ENCODE peak calls at places on chromosomes 1 and 21, in five cellular contexts. One of them, this sample, is unnamed.

GRCh38 chr1:241401156-241401555 is 44.2 kb upstream of the RGS7 start:
- DNase-seq in heart left ventricle: no peak
- DNase-seq in H9: no peak
- DNase-seq in CD4-positive, alpha-beta T cell: no peak
- DNase-seq in body of pancreas: no peak
- DNase-seq in this sample: no peak

GRCh38 chr1:200976634-200977033 is 46.9 kb downstream of the KIF21B start:
- DNase-seq in heart left ventricle: no peak
- DNase-seq in H9: no peak
- DNase-seq in CD4-positive, alpha-beta T cell: no peak
- DNase-seq in body of pancreas: no peak
- DNase-seq in this sample: no peak

GRCh38 chr1:46533179-46533864 is 18.1 kb downstream of the KNCN start:
- DNase-seq in heart left ventricle: no peak
- DNase-seq in H9: no peak
- DNase-seq in CD4-positive, alpha-beta T cell: peak
- DNase-seq in body of pancreas: peak
- DNase-seq in this sample: no peak

GRCh38 chr1:169680377-169681019 is 30.9 kb downstream of the SELL start:
- DNase-seq in heart left ventricle: no peak
- DNase-seq in H9: no peak
- DNase-seq in CD4-positive, alpha-beta T cell: no peak
- DNase-seq in body of pancreas: no peak
- DNase-seq in this sample: no peak

GRCh38 chr1:214415131-214415530 is 134.2 kb downstream of the SMYD2 start:
- DNase-seq in heart left ventricle: no peak
- DNase-seq in H9: no peak
- DNase-seq in CD4-positive, alpha-beta T cell: no peak
- DNase-seq in body of pancreas: no peak
- DNase-seq in this sample: no peak

GRCh38 chr1:15953791-15954201 is 22.1 kb downstream of the ZBTB17 start:
- DNase-seq in heart left ventricle: no peak
- DNase-seq in H9: no peak
- DNase-seq in CD4-positive, alpha-beta T cell: no peak
- DNase-seq in body of pancreas: no peak
- DNase-seq in this sample: no peak

GRCh38 chr21:30190554-30190953 is 23.9 kb upstream of the CLDN17 start:
- DNase-seq in heart left ventricle: no peak
- DNase-seq in H9: no peak
- DNase-seq in CD4-positive, alpha-beta T cell: no peak
- DNase-seq in body of pancreas: no peak
- DNase-seq in this sample: no peak

GRCh38 chr1:39526466-39527189 is 35.2 kb downstream of the BMP8A start:
- DNase-seq in heart left ventricle: no peak
- DNase-seq in H9: no peak
- DNase-seq in CD4-positive, alpha-beta T cell: no peak
- DNase-seq in body of pancreas: no peak
- DNase-seq in this sample: no peak

GRCh38 chr1:248857749-248858095 is 1.2 kb downstream of the ZNF692 start:
- DNase-seq in heart left ventricle: no peak
- DNase-seq in H9: no peak
- DNase-seq in CD4-positive, alpha-beta T cell: no peak
- DNase-seq in body of pancreas: no peak
- DNase-seq in this sample: no peak

GRCh38 chr1:86394416-86394815 is 1.7 kb downstream of the ODF2L start:
- DNase-seq in heart left ventricle: no peak
- DNase-seq in H9: no peak
- DNase-seq in CD4-positive, alpha-beta T cell: no peak
- DNase-seq in body of pancreas: no peak
- DNase-seq in this sample: no peak

GRCh38 chr1:16727190-16728111 is 12.9 kb upstream of the RNU1-4 start:
- DNase-seq in heart left ventricle: peak
- DNase-seq in H9: peak
- DNase-seq in CD4-positive, alpha-beta T cell: no peak
- DNase-seq in body of pancreas: no peak
- DNase-seq in this sample: peak

GRCh38 chr1:47991187-47991586 is 6.0 kb downstream of the TRABD2B start:
- DNase-seq in heart left ventricle: no peak
- DNase-seq in H9: peak
- DNase-seq in CD4-positive, alpha-beta T cell: no peak
- DNase-seq in body of pancreas: no peak
- DNase-seq in this sample: no peak

GRCh38 chr1:178155478-178156255 is 61.8 kb downstream of the RASAL2 start:
- DNase-seq in heart left ventricle: no peak
- DNase-seq in H9: no peak
- DNase-seq in CD4-positive, alpha-beta T cell: no peak
- DNase-seq in body of pancreas: no peak
- DNase-seq in this sample: no peak

GRCh38 chr1:117231748-117232373 is 21.1 kb upstream of the VTCN1 start:
- DNase-seq in heart left ventricle: no peak
- DNase-seq in H9: no peak
- DNase-seq in CD4-positive, alpha-beta T cell: no peak
- DNase-seq in body of pancreas: peak
- DNase-seq in this sample: peak

GRCh38 chr21:31216206-31216605 is 127.9 kb downstream of the TIAM1 start:
- DNase-seq in heart left ventricle: no peak
- DNase-seq in H9: no peak
- DNase-seq in CD4-positive, alpha-beta T cell: no peak
- DNase-seq in body of pancreas: no peak
- DNase-seq in this sample: no peak

GRCh38 chr1:15961492-15961891 is 14.4 kb downstream of the ZBTB17 start:
- DNase-seq in heart left ventricle: no peak
- DNase-seq in H9: no peak
- DNase-seq in CD4-positive, alpha-beta T cell: no peak
- DNase-seq in body of pancreas: no peak
- DNase-seq in this sample: no peak

GRCh38 chr21:44896561-44897286 is 23.2 kb upstream of the PTTG1IP start:
- DNase-seq in heart left ventricle: no peak
- DNase-seq in H9: no peak
- DNase-seq in CD4-positive, alpha-beta T cell: no peak
- DNase-seq in body of pancreas: no peak
- DNase-seq in this sample: no peak

GRCh38 chr1:55997550-55997949 is 581.8 kb downstream of the PLPP3 start:
- DNase-seq in heart left ventricle: no peak
- DNase-seq in H9: no peak
- DNase-seq in CD4-positive, alpha-beta T cell: no peak
- DNase-seq in body of pancreas: no peak
- DNase-seq in this sample: no peak

GRCh38 chr1:53339736-53340385 is 12.0 kb upstream of the LRP8 start:
- DNase-seq in heart left ventricle: no peak
- DNase-seq in H9: peak
- DNase-seq in CD4-positive, alpha-beta T cell: peak
- DNase-seq in body of pancreas: peak
- DNase-seq in this sample: no peak

GRCh38 chr1:28512058-28512611 is 6.3 kb downstream of the RCC1 start:
- DNase-seq in heart left ventricle: no peak
- DNase-seq in H9: no peak
- DNase-seq in CD4-positive, alpha-beta T cell: no peak
- DNase-seq in body of pancreas: no peak
- DNase-seq in this sample: no peak

GRCh38 chr1:25689686-25690381 is 73.2 kb downstream of the MAN1C1 start:
- DNase-seq in heart left ventricle: no peak
- DNase-seq in H9: no peak
- DNase-seq in CD4-positive, alpha-beta T cell: no peak
- DNase-seq in body of pancreas: no peak
- DNase-seq in this sample: no peak

GRCh38 chr1:117620440-117620839 is 14.6 kb downstream of the TENT5C start:
- DNase-seq in heart left ventricle: no peak
- DNase-seq in H9: no peak
- DNase-seq in CD4-positive, alpha-beta T cell: no peak
- DNase-seq in body of pancreas: no peak
- DNase-seq in this sample: no peak

GRCh38 chr1:167148388-167148787 is 54.5 kb downstream of the STYXL2 start:
- DNase-seq in heart left ventricle: no peak
- DNase-seq in H9: no peak
- DNase-seq in CD4-positive, alpha-beta T cell: no peak
- DNase-seq in body of pancreas: no peak
- DNase-seq in this sample: no peak

DNA sequence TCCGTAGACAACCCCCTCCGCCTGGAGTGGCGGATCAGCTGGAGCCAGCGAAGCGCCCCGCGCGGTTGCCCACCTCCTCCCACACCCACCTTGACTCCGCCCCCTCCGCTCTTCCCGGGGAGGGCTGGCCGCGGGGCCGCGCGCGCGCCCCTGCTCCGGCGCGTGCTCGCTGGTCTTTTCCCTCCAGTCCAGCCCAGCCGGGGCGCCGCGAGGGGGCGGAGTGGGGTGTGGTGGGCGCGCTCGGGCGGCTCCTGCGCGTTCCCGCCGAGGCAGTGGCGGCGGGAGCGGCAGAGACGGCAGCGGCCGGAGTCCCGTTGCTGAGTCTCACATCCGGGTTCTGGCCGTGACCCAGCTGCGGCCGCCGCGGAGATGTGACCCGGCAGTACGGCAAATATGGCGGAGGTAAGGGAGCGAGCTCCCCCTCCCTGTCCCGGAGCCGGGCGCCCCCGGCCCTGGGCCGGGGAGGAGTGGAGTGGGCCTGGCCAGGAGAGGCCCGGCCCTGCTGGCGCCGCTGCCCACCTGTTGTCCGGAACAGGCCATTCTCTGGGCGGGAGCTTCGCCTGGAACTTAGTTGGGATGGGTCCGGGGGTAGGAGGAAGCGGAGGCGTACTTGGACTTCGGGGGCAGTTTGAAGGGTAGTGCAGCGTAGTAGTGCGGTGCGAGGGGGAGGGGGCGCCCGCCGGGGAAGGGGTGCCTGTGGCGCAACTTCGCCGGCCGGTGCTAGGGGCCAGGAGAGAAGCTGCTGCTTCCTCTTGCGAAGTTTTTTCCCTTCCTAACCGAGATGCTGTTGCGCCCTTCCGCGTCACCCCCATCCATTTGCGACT is 5.4 kb downstream of the MIER1 start:
- DNase-seq in heart left ventricle: peak
- DNase-seq in H9: peak
- DNase-seq in CD4-positive, alpha-beta T cell: peak
- DNase-seq in body of pancreas: peak
- DNase-seq in this sample: peak
- TF ChIP-seq CTCF in heart left ventricle: peak
- TF ChIP-seq CTCF in H9: peak
- TF ChIP-seq CTCF in CD4-positive, alpha-beta T cell: peak
- TF ChIP-seq CTCF in body of pancreas: peak
- TF ChIP-seq CTCF in this sample: peak

DNA sequence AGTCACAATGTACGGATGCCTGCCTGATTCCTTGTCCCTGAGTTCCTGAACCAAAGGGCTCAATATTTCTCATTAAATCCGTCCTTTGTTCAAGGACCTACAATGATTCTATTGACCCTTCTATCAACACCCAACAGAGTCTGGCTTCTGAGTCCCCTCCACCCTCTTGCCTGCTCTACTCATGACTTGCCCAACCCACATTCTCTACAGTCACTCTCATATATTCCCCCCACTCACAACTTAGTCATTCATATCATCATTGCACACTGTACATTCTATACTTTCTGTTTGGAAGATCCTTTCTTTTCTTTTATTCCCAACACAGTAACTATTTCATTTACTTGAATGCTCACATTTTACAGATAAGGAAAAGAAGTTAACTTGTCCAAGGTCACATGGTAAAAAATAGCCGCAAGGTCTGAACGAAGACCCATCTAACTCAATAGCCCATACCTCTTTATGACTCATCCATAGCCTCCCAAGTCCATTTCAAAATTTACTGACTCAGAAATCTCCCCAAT is 3.6 kb downstream of the OTUD7B start:
- DNase-seq in heart left ventricle: no peak
- DNase-seq in H9: no peak
- DNase-seq in CD4-positive, alpha-beta T cell: no peak
- DNase-seq in body of pancreas: no peak
- DNase-seq in this sample: no peak
- H3K27ac ChIP-seq in heart left ventricle: no peak
- H3K27ac ChIP-seq in H9: no peak
- H3K27ac ChIP-seq in CD4-positive, alpha-beta T cell: no peak
- H3K27ac ChIP-seq in body of pancreas: no peak
- H3K27ac ChIP-seq in this sample: peak

GRCh38 chr1:18109756-18110597 is 2.4 kb downstream of the IGSF21 start:
- DNase-seq in heart left ventricle: peak
- DNase-seq in H9: peak
- DNase-seq in CD4-positive, alpha-beta T cell: no peak
- DNase-seq in body of pancreas: peak
- DNase-seq in this sample: no peak
- TF ChIP-seq CTCF in heart left ventricle: peak
- TF ChIP-seq CTCF in H9: peak
- TF ChIP-seq CTCF in CD4-positive, alpha-beta T cell: no peak
- TF ChIP-seq CTCF in body of pancreas: peak
- TF ChIP-seq CTCF in this sample: no peak

GRCh38 chr1:207910678-207911354 is at the start of gene CD34:
- DNase-seq in heart left ventricle: peak
- DNase-seq in H9: peak
- DNase-seq in CD4-positive, alpha-beta T cell: no peak
- DNase-seq in body of pancreas: no peak
- DNase-seq in this sample: no peak
- H3K27ac ChIP-seq in heart left ventricle: peak
- H3K27ac ChIP-seq in H9: no peak
- H3K27ac ChIP-seq in CD4-positive, alpha-beta T cell: no peak
- H3K27ac ChIP-seq in body of pancreas: peak
- H3K27ac ChIP-seq in this sample: peak

DNA sequence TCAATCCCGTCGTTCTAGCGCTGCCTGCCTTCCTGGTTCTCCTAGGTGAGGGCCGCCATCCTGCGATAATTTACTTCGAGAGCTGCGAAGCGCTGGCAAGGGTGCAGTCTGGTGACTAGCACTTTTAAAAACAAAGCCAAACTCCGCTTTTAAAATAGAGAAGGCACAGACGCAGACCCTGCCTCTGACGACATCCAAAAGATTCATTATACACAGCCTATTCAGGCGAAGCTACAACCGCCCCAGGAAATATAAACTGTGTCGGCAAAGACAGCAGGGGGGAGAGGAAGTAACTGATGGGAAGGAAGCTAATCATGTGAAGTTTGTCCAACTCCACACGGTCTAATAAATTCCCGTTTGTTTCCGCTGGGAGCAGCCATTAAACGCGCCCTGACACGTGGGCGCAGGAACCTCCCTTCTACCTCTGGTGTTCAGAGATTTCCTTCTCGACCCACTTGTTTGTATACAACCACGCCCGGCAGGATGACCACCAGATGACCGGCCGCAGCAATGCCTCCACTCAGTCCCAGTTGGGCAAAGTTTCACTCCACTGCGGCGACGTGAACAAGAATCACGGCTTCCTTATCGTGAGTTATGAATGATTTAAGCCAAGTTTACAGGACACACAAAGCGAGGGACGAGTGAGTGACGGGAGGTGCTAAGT is 1.3 kb downstream of the GNG12 start:
- DNase-seq in heart left ventricle: peak
- DNase-seq in H9: no peak
- DNase-seq in CD4-positive, alpha-beta T cell: no peak
- DNase-seq in body of pancreas: peak
- DNase-seq in this sample: peak
- TF ChIP-seq CTCF in heart left ventricle: no peak
- TF ChIP-seq CTCF in H9: no peak
- TF ChIP-seq CTCF in CD4-positive, alpha-beta T cell: no peak
- TF ChIP-seq CTCF in body of pancreas: no peak
- TF ChIP-seq CTCF in this sample: no peak

DNA sequence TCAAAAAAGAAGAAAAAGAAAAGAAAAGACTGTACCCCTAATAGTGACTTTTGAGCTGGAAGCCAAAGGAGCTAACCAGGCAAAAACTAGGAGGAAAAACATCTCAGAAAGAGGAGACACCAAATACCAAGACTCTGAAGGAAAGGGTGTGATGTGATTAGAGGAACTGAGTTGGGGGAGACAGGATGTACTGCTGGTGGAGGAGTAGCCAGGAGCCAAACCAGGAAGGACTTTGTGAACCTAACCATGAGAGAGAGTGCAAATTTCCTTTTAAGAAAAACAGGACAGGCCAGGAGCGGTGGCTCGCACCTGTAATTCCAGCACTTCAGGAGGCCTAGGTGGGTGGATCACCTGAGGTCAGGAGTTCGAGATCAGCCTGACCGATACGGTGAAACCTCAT is 4.1 kb upstream of the RBP7 start:
- DNase-seq in heart left ventricle: no peak
- DNase-seq in H9: no peak
- DNase-seq in CD4-positive, alpha-beta T cell: no peak
- DNase-seq in body of pancreas: no peak
- DNase-seq in this sample: no peak
- H3K27ac ChIP-seq in heart left ventricle: peak
- H3K27ac ChIP-seq in H9: no peak
- H3K27ac ChIP-seq in CD4-positive, alpha-beta T cell: no peak
- H3K27ac ChIP-seq in body of pancreas: peak
- H3K27ac ChIP-seq in this sample: peak